ENCODE peak calls at places on chromosomes 5 and 9, in four cellular contexts. One of them, this sample, is unnamed.

GRCh38 chr5:154646841-154647759 is 108.1 kb upstream of the LARP1 start:
- DNase-seq in tibial nerve: no peak
- DNase-seq in A549: no peak
- DNase-seq in ovary: peak; percentile 31
- DNase-seq in this sample: peak; percentile 81

GRCh38 chr9:133684461-133685361 is 48.5 kb downstream of the DBH start:
- DNase-seq in tibial nerve: no peak
- DNase-seq in A549: no peak
- DNase-seq in ovary: no peak
- DNase-seq in this sample: no peak

GRCh38 chr5:115873392-115873791 is 31.7 kb downstream of the AP3S1 start:
- DNase-seq in tibial nerve: no peak
- DNase-seq in ovary: no peak
- DNase-seq in A549: no peak
- DNase-seq in this sample: no peak

GRCh38 chr9:2506310-2506709 is 115.3 kb upstream of the VLDLR start:
- DNase-seq in A549: no peak
- DNase-seq in ovary: no peak
- DNase-seq in tibial nerve: no peak
- DNase-seq in this sample: peak; percentile 60

GRCh38 chr5:39498247-39498952 is 73.6 kb upstream of the DAB2 start:
- DNase-seq in ovary: no peak
- DNase-seq in A549: no peak
- DNase-seq in tibial nerve: no peak
- DNase-seq in this sample: no peak

GRCh38 chr9:109387206-109387605 is 66.3 kb upstream of the EPB41L4B start:
- DNase-seq in tibial nerve: no peak
- DNase-seq in A549: no peak
- DNase-seq in ovary: no peak
- DNase-seq in this sample: no peak

GRCh38 chr5:82358454-82358853 is 80.3 kb upstream of the RPS23 start:
- DNase-seq in ovary: no peak
- DNase-seq in A549: no peak
- DNase-seq in tibial nerve: no peak
- DNase-seq in this sample: no peak

GRCh38 chr5:11150976-11151375 is 389.9 kb upstream of the DAP start:
- DNase-seq in tibial nerve: no peak
- DNase-seq in A549: no peak
- DNase-seq in ovary: no peak
- DNase-seq in this sample: no peak

GRCh38 chr9:135604437-135605237 is 34.7 kb downstream of the GLT6D1 start:
- DNase-seq in ovary: no peak
- DNase-seq in A549: no peak
- DNase-seq in tibial nerve: no peak
- DNase-seq in this sample: no peak

GRCh38 chr9:8718121-8718725 is 918.6 kb upstream of the DMAC1 start:
- DNase-seq in tibial nerve: peak; percentile 13
- DNase-seq in ovary: no peak
- DNase-seq in A549: no peak
- DNase-seq in this sample: no peak

GRCh38 chr5:142475102-142475501 is 150.3 kb upstream of the SPRY4 start:
- DNase-seq in A549: no peak
- DNase-seq in ovary: no peak
- DNase-seq in tibial nerve: no peak
- DNase-seq in this sample: no peak

GRCh38 chr5:78467744-78468357 is 107.4 kb downstream of the SCAMP1 start:
- DNase-seq in tibial nerve: no peak
- DNase-seq in ovary: no peak
- DNase-seq in A549: peak; percentile 37
- DNase-seq in this sample: no peak

GRCh38 chr5:157390179-157390923 is 69.7 kb upstream of the NIPAL4 start:
- DNase-seq in tibial nerve: no peak
- DNase-seq in ovary: no peak
- DNase-seq in A549: peak; percentile 99
- DNase-seq in this sample: no peak

GRCh38 chr5:56327810-56328209 is 94.7 kb upstream of the ANKRD55 start:
- DNase-seq in A549: no peak
- DNase-seq in ovary: no peak
- DNase-seq in tibial nerve: no peak
- DNase-seq in this sample: no peak

GRCh38 chr5:25858019-25858418 is 1180.4 kb downstream of the CDH9 start:
- DNase-seq in ovary: no peak
- DNase-seq in tibial nerve: no peak
- DNase-seq in A549: no peak
- DNase-seq in this sample: no peak

GRCh38 chr9:110115341-110115820 is 92.6 kb downstream of the C9orf152 start:
- DNase-seq in tibial nerve: no peak
- DNase-seq in ovary: no peak
- DNase-seq in A549: no peak
- DNase-seq in this sample: no peak

GRCh38 chr5:142748568-142749249 is 21.5 kb upstream of the ARHGAP26 start:
- DNase-seq in tibial nerve: no peak
- DNase-seq in A549: no peak
- DNase-seq in ovary: no peak
- DNase-seq in this sample: peak; percentile 63

GRCh38 chr9:130330202-130330601 is 64.6 kb downstream of the HMCN2 start:
- DNase-seq in A549: no peak
- DNase-seq in tibial nerve: no peak
- DNase-seq in ovary: no peak
- DNase-seq in this sample: peak; percentile 74

GRCh38 chr9:11757408-11757807 is 935.8 kb upstream of the TYRP1 start:
- DNase-seq in A549: no peak
- DNase-seq in ovary: no peak
- DNase-seq in tibial nerve: no peak
- DNase-seq in this sample: no peak

GRCh38 chr5:142472306-142472951 is 147.6 kb upstream of the SPRY4 start:
- DNase-seq in ovary: no peak
- DNase-seq in tibial nerve: no peak
- DNase-seq in A549: peak; percentile 82
- DNase-seq in this sample: no peak

GRCh38 chr9:71487046-71487445 is 281.3 kb downstream of the CEMIP2 start:
- DNase-seq in A549: no peak
- DNase-seq in tibial nerve: peak; percentile 19
- DNase-seq in ovary: no peak
- DNase-seq in this sample: no peak

GRCh38 chr9:72592501-72593403 is 71.3 kb downstream of the TMC1 start:
- DNase-seq in tibial nerve: peak; percentile 62
- DNase-seq in A549: peak; percentile 38
- DNase-seq in ovary: no peak
- DNase-seq in this sample: no peak

GRCh38 chr5:152288499-152288898 is 116.6 kb downstream of the NMUR2 start:
- DNase-seq in ovary: peak; percentile 13
- DNase-seq in A549: no peak
- DNase-seq in tibial nerve: no peak
- DNase-seq in this sample: peak; percentile 57

GRCh38 chr5:140362875-140363630 is 3.1 kb downstream of the SLC4A9 start:
- DNase-seq in tibial nerve: peak; percentile 69
- DNase-seq in A549: peak; percentile 88
- DNase-seq in ovary: peak; percentile 78
- DNase-seq in this sample: peak; percentile 84

GRCh38 chr5:115179959-115180709 is 10.4 kb upstream of the TRIM36 start:
- DNase-seq in ovary: peak; percentile 49
- DNase-seq in tibial nerve: no peak
- DNase-seq in A549: peak; percentile 38
- DNase-seq in this sample: peak; percentile 16

GRCh38 chr9:134410078-134410834 is 84.0 kb downstream of the RXRA start:
- DNase-seq in ovary: no peak
- DNase-seq in tibial nerve: no peak
- DNase-seq in A549: no peak
- DNase-seq in this sample: peak; percentile 53

GRCh38 chr9:129894106-129894823 is 59.0 kb downstream of the USP20 start:
- DNase-seq in tibial nerve: no peak
- DNase-seq in ovary: no peak
- DNase-seq in A549: no peak
- DNase-seq in this sample: peak; percentile 64

GRCh38 chr5:78506296-78507049 is 142.1 kb downstream of the LHFPL2 start:
- DNase-seq in tibial nerve: no peak
- DNase-seq in A549: no peak
- DNase-seq in ovary: no peak
- DNase-seq in this sample: no peak

GRCh38 chr5:14281746-14282181 is 138.6 kb downstream of the TRIO start:
- DNase-seq in A549: no peak
- DNase-seq in ovary: no peak
- DNase-seq in tibial nerve: no peak
- DNase-seq in this sample: no peak

GRCh38 chr9:133714606-133715294 is 23.4 kb downstream of the SARDH start:
- DNase-seq in ovary: peak; percentile 78
- DNase-seq in A549: no peak
- DNase-seq in tibial nerve: peak; percentile 17
- DNase-seq in this sample: no peak

GRCh38 chr5:126139086-126139485 is 284.1 kb upstream of the GRAMD2B start:
- DNase-seq in ovary: no peak
- DNase-seq in tibial nerve: no peak
- DNase-seq in A549: no peak
- DNase-seq in this sample: no peak

GRCh38 chr5:174693697-174694400 is 30.5 kb upstream of the MSX2 start:
- DNase-seq in A549: no peak
- DNase-seq in ovary: no peak
- DNase-seq in tibial nerve: no peak
- DNase-seq in this sample: peak; percentile 52

GRCh38 chr9:130499804-130500263 is 55.1 kb downstream of the ASS1 start:
- DNase-seq in A549: peak; percentile 58
- DNase-seq in tibial nerve: no peak
- DNase-seq in ovary: no peak
- DNase-seq in this sample: no peak

GRCh38 chr5:178207917-178208280 is 3.6 kb downstream of the HNRNPAB start:
- DNase-seq in A549: no peak
- DNase-seq in tibial nerve: no peak
- DNase-seq in ovary: no peak
- DNase-seq in this sample: no peak

GRCh38 chr5:178207183-178207916 is 3.0 kb downstream of the HNRNPAB start:
- DNase-seq in ovary: no peak
- DNase-seq in tibial nerve: no peak
- DNase-seq in A549: no peak
- DNase-seq in this sample: peak; percentile 73

GRCh38 chr5:178210073-178210526 is 5.8 kb downstream of the HNRNPAB start:
- DNase-seq in ovary: no peak
- DNase-seq in tibial nerve: no peak
- DNase-seq in A549: no peak
- DNase-seq in this sample: no peak

GRCh38 chr5:178209334-178210072 is 5.2 kb downstream of the HNRNPAB start:
- DNase-seq in A549: no peak
- DNase-seq in tibial nerve: no peak
- DNase-seq in ovary: no peak
- DNase-seq in this sample: no peak

DNA sequence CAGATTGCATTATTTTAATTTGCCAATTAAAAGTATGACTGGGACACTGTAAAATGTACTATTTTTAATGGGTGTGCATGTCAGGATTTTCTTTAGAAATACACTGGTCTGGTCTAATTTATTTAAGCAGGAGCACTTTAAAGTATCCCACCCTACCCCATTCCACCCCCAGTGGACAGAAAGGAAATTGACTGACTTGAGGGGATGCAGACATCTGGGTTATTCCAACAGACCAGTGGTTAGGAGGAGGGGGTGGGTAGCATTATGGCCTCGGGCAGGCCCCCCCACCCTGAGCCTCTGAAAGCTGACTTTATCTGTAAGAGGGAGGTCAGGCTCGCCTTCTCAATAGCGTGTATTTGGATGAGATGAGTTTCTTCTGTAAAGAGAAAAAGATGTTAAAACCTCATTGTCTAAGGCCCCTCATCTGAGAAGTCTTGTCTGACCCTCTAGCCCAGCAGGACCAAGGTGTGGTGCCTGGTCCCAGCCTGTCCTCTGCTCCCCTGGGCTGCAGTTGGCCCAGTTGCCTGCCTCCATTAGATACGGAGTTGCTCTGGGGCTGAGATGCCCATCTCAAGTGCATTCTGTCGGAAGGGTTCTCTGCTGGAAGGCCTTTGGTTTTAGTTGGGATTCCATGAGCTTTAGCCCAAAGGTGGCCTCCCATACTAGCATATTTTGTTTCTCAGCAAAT is 4.4 kb downstream of the HNRNPAB start:
- DNase-seq in ovary: no peak
- DNase-seq in A549: peak; percentile 64
- DNase-seq in tibial nerve: no peak
- DNase-seq in this sample: no peak
- TF ChIP-seq POLR2A in ovary: no peak
- TF ChIP-seq POLR2A in A549: no peak
- TF ChIP-seq POLR2A in tibial nerve: no peak
- TF ChIP-seq POLR2A in this sample: no peak

DNA sequence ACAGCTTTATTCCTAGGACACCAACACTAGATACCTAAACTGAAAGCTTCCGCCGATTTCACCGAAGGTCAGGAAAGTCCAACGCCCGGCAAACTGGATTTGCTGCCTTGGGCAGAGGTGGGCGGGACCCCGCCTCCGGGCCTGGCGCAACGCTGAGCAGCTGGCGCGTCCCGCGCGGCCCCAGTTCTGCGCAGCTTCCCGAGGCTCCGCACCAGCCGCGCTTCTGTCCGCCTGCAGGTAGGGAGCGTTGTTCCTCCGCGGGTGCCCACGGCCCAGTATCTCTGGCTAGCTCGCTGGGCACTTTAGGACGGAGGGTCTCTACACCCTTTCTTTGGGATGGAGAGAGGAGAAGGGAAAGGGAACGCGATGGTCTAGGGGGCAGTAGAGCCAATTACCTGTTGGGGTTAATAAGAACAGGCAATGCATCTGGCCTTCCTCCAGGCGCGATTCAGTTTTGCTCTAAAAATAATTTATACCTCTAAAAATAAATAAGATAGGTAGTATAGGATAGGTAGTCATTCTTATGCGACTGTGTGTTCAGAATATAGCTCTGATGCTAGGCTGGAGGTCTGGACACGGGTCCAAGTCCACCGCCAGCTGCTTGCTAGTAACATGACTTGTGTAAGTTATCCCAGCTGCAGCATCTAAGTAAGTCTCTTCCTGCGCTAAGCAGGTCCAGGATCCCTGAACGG is at the start of gene CD274:
- DNase-seq in A549: peak; percentile 70
- DNase-seq in tibial nerve: peak; percentile 61
- DNase-seq in ovary: peak; percentile 86
- DNase-seq in this sample: peak; percentile 94
- TF ChIP-seq POLR2A in A549: peak; percentile 44
- TF ChIP-seq POLR2A in tibial nerve: no peak
- TF ChIP-seq POLR2A in ovary: peak; percentile 34
- TF ChIP-seq POLR2A in this sample: no peak

GRCh38 chr9:99184427-99185327 is 37.1 kb downstream of the ALG2 start:
- DNase-seq in ovary: peak; percentile 86
- DNase-seq in A549: peak; percentile 78
- DNase-seq in tibial nerve: peak; percentile 98
- DNase-seq in this sample: peak; percentile 89
- TF ChIP-seq POLR2A in ovary: no peak
- TF ChIP-seq POLR2A in A549: no peak
- TF ChIP-seq POLR2A in tibial nerve: no peak
- TF ChIP-seq POLR2A in this sample: no peak

DNA sequence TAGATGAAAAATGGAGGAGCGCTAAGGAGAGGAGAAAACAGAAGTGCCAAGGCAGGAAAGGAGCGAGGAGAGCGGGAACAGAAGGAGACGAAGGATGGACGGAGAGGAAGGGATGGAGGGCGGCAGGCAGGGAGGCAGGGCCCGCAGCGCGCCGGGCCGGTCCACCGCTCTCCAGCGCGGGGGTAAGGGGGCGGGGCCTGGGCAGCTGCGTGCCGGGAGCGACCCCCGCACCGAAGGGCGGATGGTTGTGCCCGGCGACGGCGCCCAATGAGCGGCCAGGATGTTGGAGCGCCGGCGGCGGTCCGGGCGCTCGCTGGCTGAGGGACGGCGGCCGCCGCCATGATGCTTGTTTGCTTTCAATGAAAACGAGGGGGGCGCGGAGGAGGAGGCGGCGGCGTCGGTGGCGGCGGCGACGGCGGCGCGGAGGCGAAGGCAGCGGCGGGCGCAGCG is at the start of gene CNOT6:
- DNase-seq in tibial nerve: peak; percentile 83
- DNase-seq in ovary: peak; percentile 96
- DNase-seq in A549: peak; percentile 86
- DNase-seq in this sample: peak; percentile 93
- TF ChIP-seq POLR2A in tibial nerve: peak; percentile 48
- TF ChIP-seq POLR2A in ovary: no peak
- TF ChIP-seq POLR2A in A549: peak; percentile 32
- TF ChIP-seq POLR2A in this sample: peak; percentile 70